ENCODE peak calls at places on chromosomes 7 and 10, in nine cellular contexts. S is trophoblast cell; F is GM18507; O is K562; H is HT1080; P is endodermal cell; E is stimulated activated CD4-positive, alpha-beta T cell treated with anti-CD3 and anti-CD28 coated beads, TNF-alpha, amount 100 ng/mL, for 48 hours; C is GM10248; J is EL. Z is an unnamed sample.

GRCh38 chr7:21939136-21939857 is 6.4 kb downstream of the CDCA7L start:
- DNase-seq in P (no peak), H (peak; percentile 13), J (peak; percentile 39), S (no peak), C (peak; percentile 75), E (peak; percentile 48), O (no peak), F (no peak), Z (peak; percentile 95)

GRCh38 chr10:16902606-16903005 is 85.4 kb upstream of the RSU1 start:
- DNase-seq in C (no peak), S (no peak), E (no peak), P (no peak), J (no peak), F (no peak), H (no peak), O (no peak), Z (no peak)

GRCh38 chr7:105911961-105912575 is 35.7 kb upstream of the ATXN7L1 start:
- DNase-seq in C (no peak), O (no peak), H (peak; percentile 39), J (peak; percentile 80), E (no peak), S (no peak), F (no peak), P (no peak), Z (no peak)

GRCh38 chr10:48501806-48502771 is 102.8 kb downstream of the ARHGAP22 start:
- DNase-seq in H (no peak), O (no peak), E (no peak), F (no peak), S (no peak), P (no peak), J (no peak), C (no peak), Z (no peak)

GRCh38 chr7:128963327-128963757 is 25.6 kb downstream of the IRF5 start:
- DNase-seq in C (peak; percentile 77), F (no peak), O (no peak), E (no peak), H (no peak), P (no peak), J (peak; percentile 28), S (no peak), Z (no peak)

GRCh38 chr10:68471063-68471585 is 649 bp downstream of the DNA2 start:
- DNase-seq in J (peak; percentile 18), H (no peak), O (peak; percentile 41), C (peak; percentile 18), S (no peak), F (no peak), E (no peak), P (no peak), Z (no peak)

GRCh38 chr10:72234560-72235095 is 18.6 kb upstream of the ASCC1 start:
- DNase-seq in S (no peak), E (no peak), H (no peak), O (no peak), P (no peak), F (no peak), C (no peak), J (no peak), Z (no peak)

GRCh38 chr10:128095023-128095752 is 31.0 kb downstream of the MKI67 start:
- DNase-seq in E (no peak), S (peak; percentile 92), H (no peak), C (no peak), J (no peak), P (peak; percentile 51), F (no peak), O (no peak), Z (no peak)

GRCh38 chr10:63125459-63125858 is 7.7 kb upstream of the NRBF2 start:
- DNase-seq in F (no peak), J (no peak), P (no peak), O (no peak), S (no peak), E (no peak), C (no peak), H (no peak), Z (no peak)

GRCh38 chr7:99626661-99627060 is 9.9 kb downstream of the ZSCAN25 start:
- DNase-seq in S (no peak), F (no peak), J (no peak), E (no peak), O (no peak), P (no peak), C (no peak), H (no peak), Z (no peak)

GRCh38 chr7:901388-902154 is 25.2 kb downstream of the GET4 start:
- DNase-seq in E (no peak), O (peak; percentile 94), P (peak; percentile 99), J (peak; percentile 90), F (peak; percentile 69), S (no peak), H (peak; percentile 65), C (peak; percentile 87), Z (peak; percentile 96)

GRCh38 chr7:122095642-122096041 is 48.4 kb downstream of the AASS start:
- DNase-seq in P (no peak), J (no peak), S (no peak), O (no peak), C (no peak), E (no peak), H (no peak), F (no peak), Z (no peak)

GRCh38 chr10:127948791-127949190 is 41.9 kb downstream of the PTPRE start:
- DNase-seq in S (no peak), O (no peak), E (no peak), P (no peak), F (no peak), H (no peak), C (no peak), J (no peak), Z (no peak)

GRCh38 chr7:128102490-128103291 is 71.5 kb upstream of the LRRC4 start:
- DNase-seq in P (no peak), H (no peak), O (peak; percentile 23), F (no peak), E (no peak), J (no peak), S (no peak), C (no peak), Z (no peak)